ENCODE peak calls at places on chromosomes 16 and 17, in nine cellular contexts. U, V, Q, M, O, T, A, J and I are unnamed samples.

GRCh38 chr16:64975821-64976220 is 146.0 kb downstream of the CDH11 start:
- DNase-seq in U (no peak), V (no peak), J (no peak), O (no peak), M (no peak), A (no peak), T (no peak), Q (no peak), I (no peak)

GRCh38 chr17:48179071-48179945 is 71.7 kb downstream of the SNX11 start:
- DNase-seq in J (no peak), Q (no peak), O (no peak), V (no peak), M (no peak), U (peak), T (no peak), A (no peak), I (no peak)

GRCh38 chr16:53282975-53283946 is 151.0 kb upstream of the RBL2 start:
- DNase-seq in A (no peak), U (peak), V (peak), Q (peak), M (no peak), O (no peak), J (peak), T (no peak), I (peak)

GRCh38 chr16:10871157-10871991 is 5.6 kb upstream of the CIITA start:
- DNase-seq in J (no peak), A (peak), T (peak), V (no peak), Q (no peak), U (peak), O (no peak), M (no peak), I (no peak)

GRCh38 chr16:89791278-89791995 is 25.0 kb downstream of the FANCA start:
- DNase-seq in J (no peak), A (no peak), O (no peak), M (no peak), T (no peak), U (no peak), Q (no peak), V (no peak), I (no peak)

GRCh38 chr17:77223642-77224420 is 83.1 kb downstream of the SEC14L1 start:
- DNase-seq in M (no peak), U (no peak), V (no peak), O (no peak), J (no peak), A (no peak), Q (no peak), T (no peak), I (no peak)

GRCh38 chr17:31274252-31274651 is 22.8 kb downstream of the OMG start:
- DNase-seq in Q (no peak), T (no peak), M (no peak), O (no peak), U (peak), V (no peak), J (no peak), A (no peak), I (peak)

GRCh38 chr17:77864234-77865108 is 94.0 kb upstream of the TNRC6C start:
- DNase-seq in U (no peak), T (no peak), O (no peak), J (no peak), A (no peak), Q (no peak), M (no peak), V (no peak), I (no peak)

GRCh38 chr17:43839670-43840101 is 6.7 kb upstream of the MPP3 start:
- DNase-seq in V (no peak), M (no peak), O (no peak), T (peak), J (no peak), A (no peak), Q (peak), U (peak), I (no peak)

GRCh38 chr16:3879258-3879886 is 1.1 kb downstream of the CREBBP start:
- DNase-seq in A (peak), V (peak), T (no peak), M (no peak), U (peak), J (no peak), Q (no peak), O (no peak), I (no peak)

GRCh38 chr16:71626018-71626857 is at the start of gene MARVELD3:
- DNase-seq in T (peak), Q (peak), O (peak), A (peak), U (peak), J (no peak), M (no peak), V (peak), I (no peak)

GRCh38 chr17:39196820-39197331 is 593 bp downstream of the CACNB1 start:
- DNase-seq in A (peak), M (no peak), T (no peak), O (no peak), U (peak), Q (peak), J (no peak), V (peak), I (no peak)

GRCh38 chr16:66377327-66377723 is 10.8 kb downstream of the CDH5 start:
- DNase-seq in A (no peak), J (no peak), T (no peak), M (no peak), O (no peak), Q (no peak), V (no peak), U (no peak), I (no peak)

GRCh38 chr17:82623707-82624106 is 24.5 kb downstream of the WDR45B start:
- DNase-seq in M (no peak), J (no peak), V (no peak), A (no peak), Q (no peak), U (no peak), T (no peak), O (no peak), I (no peak)

GRCh38 chr17:43771463-43771862 is 7.3 kb downstream of the DUSP3 start:
- DNase-seq in A (no peak), Q (no peak), O (no peak), J (no peak), V (no peak), U (no peak), M (no peak), T (peak), I (no peak)

GRCh38 chr16:78775161-78775561 is 675.7 kb downstream of the WWOX start:
- DNase-seq in T (no peak), V (no peak), A (peak), U (no peak), O (no peak), M (no peak), Q (no peak), J (no peak), I (no peak)

GRCh38 chr17:19482571-19482970 is 51.1 kb upstream of the SLC47A1 start:
- DNase-seq in J (no peak), U (peak), V (no peak), M (no peak), A (no peak), O (no peak), T (no peak), Q (no peak), I (no peak)

GRCh38 chr16:89119161-89119621 is 25.5 kb downstream of the ACSF3 start:
- DNase-seq in O (no peak), J (no peak), A (no peak), U (no peak), T (no peak), M (no peak), Q (no peak), V (no peak), I (no peak)

GRCh38 chr17:19387921-19388521 is 1.0 kb upstream of the MFAP4 start:
- DNase-seq in J (no peak), Q (no peak), A (no peak), T (no peak), U (peak), O (no peak), M (no peak), V (no peak), I (no peak)

GRCh38 chr17:29621751-29622194 is 939 bp downstream of the CORO6 start:
- DNase-seq in V (no peak), Q (no peak), U (no peak), M (no peak), O (no peak), J (no peak), T (no peak), A (no peak), I (no peak)

GRCh38 chr17:81469266-81469665 is 43.3 kb downstream of the ACTG1 start:
- DNase-seq in J (no peak), M (no peak), O (no peak), V (no peak), T (no peak), A (no peak), U (no peak), Q (no peak), I (no peak)

GRCh38 chr17:47982645-47983440 is 11.9 kb downstream of the CDK5RAP3 start:
- DNase-seq in Q (no peak), U (no peak), M (no peak), J (no peak), O (no peak), V (no peak), A (no peak), T (no peak), I (no peak)

GRCh38 chr17:11330871-11331270 is 89.9 kb downstream of the SHISA6 start:
- DNase-seq in U (no peak), Q (no peak), V (peak), O (no peak), J (no peak), M (no peak), A (no peak), T (peak), I (no peak)

GRCh38 chr17:43578699-43579569 is 32.8 kb upstream of the ETV4 start:
- DNase-seq in U (peak), T (no peak), M (no peak), A (peak), Q (no peak), O (no peak), V (no peak), J (no peak), I (peak)

GRCh38 chr16:67864594-67864993 is 8.3 kb upstream of the EDC4 start:
- DNase-seq in M (no peak), O (no peak), A (no peak), T (no peak), U (no peak), Q (no peak), J (no peak), V (no peak), I (no peak)

GRCh38 chr17:76783146-76783545 is 45.2 kb downstream of the MFSD11 start:
- DNase-seq in J (no peak), U (no peak), V (no peak), M (no peak), Q (no peak), T (no peak), A (no peak), O (no peak), I (no peak)

GRCh38 chr17:66507103-66507923 is 204.9 kb downstream of the PRKCA start:
- DNase-seq in A (no peak), T (no peak), U (peak), V (no peak), J (no peak), Q (peak), O (no peak), M (no peak), I (no peak)

GRCh38 chr16:15899538-15900100 is 11.2 kb upstream of the CEP20 start:
- DNase-seq in U (peak), M (no peak), V (no peak), O (no peak), J (peak), T (peak), Q (peak), A (peak), I (no peak)

GRCh38 chr17:81512984-81513668 is 527 bp upstream of the ACTG1 start:
- DNase-seq in J (no peak), Q (peak), V (peak), A (peak), O (peak), M (no peak), T (peak), U (peak), I (no peak)

GRCh38 chr16:18943414-18943813 is 17.2 kb upstream of the SMG1 start:
- DNase-seq in A (no peak), J (no peak), U (no peak), T (no peak), V (no peak), O (no peak), Q (no peak), M (no peak), I (no peak)

GRCh38 chr16:17261197-17261858 is 209.4 kb downstream of the XYLT1 start:
- DNase-seq in U (no peak), Q (no peak), M (no peak), T (no peak), O (no peak), V (no peak), A (peak), J (no peak), I (no peak)

GRCh38 chr17:79786930-79787643 is 9.1 kb downstream of the CBX2 start:
- DNase-seq in V (no peak), U (no peak), M (no peak), J (no peak), Q (no peak), O (no peak), T (no peak), A (no peak), I (no peak)

GRCh38 chr17:17682293-17682736 is 1.1 kb downstream of the RAI1 start:
- DNase-seq in A (peak), O (no peak), V (peak), Q (peak), U (peak), J (no peak), T (peak), M (no peak), I (no peak)